ENCODE peak calls at places on chromosomes 11 and 22, in four cellular contexts. O, D, Y and F are unnamed samples.

GRCh38 chr11:20013346-20014066 is 146.8 kb downstream of the DBX1 start:
- DNase-seq in O (no peak), D (peak), Y (no peak), F (peak)

GRCh38 chr11:16226245-16226644 is 130.1 kb downstream of the SOX6 start:
- DNase-seq in O (no peak), D (peak), Y (no peak), F (peak)

GRCh38 chr11:103898065-103898464 is 138.4 kb upstream of the DDI1 start:
- DNase-seq in O (no peak), D (no peak), Y (no peak), F (no peak)

GRCh38 chr22:39664485-39665200 is 94.1 kb downstream of the CACNA1I start:
- DNase-seq in O (peak), D (peak), Y (no peak), F (no peak)

GRCh38 chr11:104984818-104985217 is 16.4 kb upstream of the CASP4 start:
- DNase-seq in O (no peak), D (no peak), Y (no peak), F (no peak)

GRCh38 chr11:120335596-120335927 is 651 bp upstream of the ARHGEF12 start:
- DNase-seq in O (peak), D (peak), Y (no peak), F (no peak)

GRCh38 chr11:134071766-134072403 is 3.0 kb downstream of the JAM3 start:
- DNase-seq in O (no peak), D (no peak), Y (no peak), F (no peak)

GRCh38 chr11:36822829-36823228 is 224.8 kb upstream of the RAG2 start:
- DNase-seq in O (no peak), D (no peak), Y (no peak), F (no peak)

GRCh38 chr11:92388380-92388779 is 163.8 kb downstream of the FAT3 start:
- DNase-seq in O (no peak), D (no peak), Y (no peak), F (no peak)

GRCh38 chr11:80109031-80109430 is 668.2 kb upstream of the TENM4 start:
- DNase-seq in O (no peak), D (no peak), Y (no peak), F (no peak)

GRCh38 chr11:16086229-16086628 is 270.1 kb downstream of the SOX6 start:
- DNase-seq in O (peak), D (no peak), Y (no peak), F (no peak)

GRCh38 chr11:68342459-68343158 is 30.2 kb downstream of the LRP5 start:
- DNase-seq in O (peak), D (peak), Y (no peak), F (peak)

GRCh38 chr11:111983187-111983986 is 41.8 kb upstream of the DLAT start:
- DNase-seq in O (peak), D (peak), Y (no peak), F (peak)

GRCh38 chr11:33892906-33893594 is 1.2 kb upstream of the LMO2 start:
- DNase-seq in O (no peak), D (no peak), Y (no peak), F (no peak)

GRCh38 chr22:20982563-20982882 is 426 bp downstream of the LZTR1 start:
- DNase-seq in O (no peak), D (no peak), Y (no peak), F (no peak)

GRCh38 chr11:80103149-80103859 is 662.5 kb upstream of the TENM4 start:
- DNase-seq in O (no peak), D (no peak), Y (no peak), F (no peak)

GRCh38 chr11:46272816-46273427 is 4.5 kb upstream of the CREB3L1 start:
- DNase-seq in O (no peak), D (peak), Y (no peak), F (no peak)

GRCh38 chr11:58286249-58286648 is 18.2 kb upstream of the OR10W1 start:
- DNase-seq in O (no peak), D (no peak), Y (no peak), F (peak)

GRCh38 chr11:29282088-29282487 is 734.7 kb downstream of the KCNA4 start:
- DNase-seq in O (no peak), D (no peak), Y (no peak), F (peak)

GRCh38 chr11:1572200-1573076 is at the start of gene DUSP8:
- DNase-seq in O (peak), D (peak), Y (peak), F (peak)

GRCh38 chr22:46201059-46201757 is 48.9 kb downstream of the CDPF1 start:
- DNase-seq in O (peak), D (peak), Y (no peak), F (peak)
- TF ChIP-seq CTCF in O (no peak), D (no peak), Y (no peak), F (no peak)

GRCh38 chr11:77471520-77472234 is 2.2 kb downstream of the PAK1 start:
- DNase-seq in O (peak), D (peak), Y (no peak), F (peak)
- TF ChIP-seq CTCF in O (no peak), D (peak), Y (no peak), F (peak)

DNA sequence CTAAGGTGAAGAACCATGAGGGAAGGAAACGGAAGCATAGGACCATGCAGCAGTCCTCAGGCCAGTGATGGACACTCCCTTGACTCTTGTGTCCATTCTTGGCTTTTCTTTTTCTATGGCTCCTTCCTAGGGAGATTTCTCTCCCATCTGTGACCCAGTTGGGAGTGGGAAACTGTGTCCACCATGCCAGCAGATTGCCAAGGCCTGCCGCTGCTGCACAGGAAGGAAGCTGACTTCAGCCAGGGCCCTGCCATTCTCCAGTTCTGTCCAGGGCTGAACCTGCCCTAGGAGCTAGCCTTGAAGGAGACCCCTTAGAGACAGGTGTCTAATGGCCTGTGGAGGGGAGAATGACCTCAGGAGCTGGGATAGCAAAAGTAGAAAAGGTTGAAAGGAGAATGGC is 17.4 kb downstream of the SSH3 start:
- DNase-seq in O (no peak), D (no peak), Y (no peak), F (no peak)
- TF ChIP-seq CTCF in O (no peak), D (no peak), Y (no peak), F (no peak)

GRCh38 chr22:17945851-17946690 is 78.3 kb downstream of the MICAL3 start:
- DNase-seq in O (no peak), D (no peak), Y (no peak), F (no peak)
- TF ChIP-seq CTCF in O (no peak), D (no peak), Y (no peak), F (no peak)

GRCh38 chr11:48116843-48117242 is 99.8 kb upstream of the OR4B1 start:
- DNase-seq in O (peak), D (no peak), Y (no peak), F (peak)
- TF ChIP-seq CTCF in O (no peak), D (no peak), Y (peak), F (peak)

GRCh38 chr11:74633406-74634393 is 41.3 kb downstream of the POLD3 start:
- DNase-seq in O (no peak), D (no peak), Y (no peak), F (no peak)

GRCh38 chr11:74630043-74630442 is 37.7 kb downstream of the POLD3 start:
- DNase-seq in O (no peak), D (no peak), Y (no peak), F (no peak)

GRCh38 chr11:74636633-74637184 is 44.3 kb downstream of the POLD3 start:
- DNase-seq in O (no peak), D (no peak), Y (no peak), F (no peak)

GRCh38 chr11:74639533-74639932 is 47.2 kb downstream of the POLD3 start:
- DNase-seq in O (no peak), D (peak), Y (no peak), F (no peak)

GRCh38 chr11:74634537-74634936 is 42.2 kb downstream of the POLD3 start:
- DNase-seq in O (no peak), D (peak), Y (no peak), F (peak)
- TF ChIP-seq CTCF in O (no peak), D (peak), Y (peak), F (no peak)

GRCh38 chr11:3971756-3972404 is 116.4 kb downstream of the STIM1 start:
- DNase-seq in O (no peak), D (no peak), Y (no peak), F (no peak)
- TF ChIP-seq CTCF in O (no peak), D (no peak), Y (no peak), F (no peak)

DNA sequence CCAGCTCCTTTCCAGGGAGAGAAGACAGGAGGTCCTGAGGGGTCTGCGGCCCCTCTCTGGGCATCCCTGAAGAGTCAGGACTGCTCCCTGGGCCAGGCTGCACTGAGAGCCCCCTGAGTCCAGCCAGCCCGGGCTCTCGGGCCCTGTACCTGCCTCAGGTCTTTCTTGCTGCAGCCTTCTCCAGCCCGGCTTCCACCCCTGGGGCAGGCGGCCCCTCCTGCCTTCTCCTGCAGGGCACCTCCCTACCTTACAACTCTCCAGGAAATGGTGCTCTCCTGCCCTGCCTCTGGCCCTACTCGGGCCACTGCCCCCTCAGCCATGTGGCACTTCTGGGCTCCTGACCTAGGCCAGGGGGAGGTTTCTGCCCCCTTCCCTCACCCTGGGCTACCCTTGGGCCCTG is 251.0 kb downstream of the NXPE2 start:
- DNase-seq in O (no peak), D (no peak), Y (no peak), F (no peak)
- TF ChIP-seq CTCF in O (no peak), D (no peak), Y (no peak), F (no peak)